ENCODE peak calls at places on chromosomes 1 and 21, in ten cellular contexts. U, J, H, L, N, P, D, Z, G and W are unnamed samples.

GRCh38 chr1:111734426-111734825 is 4.8 kb downstream of the INKA2 start:
- DNase-seq in J (no peak), H (no peak), N (no peak), U (no peak), L (no peak), Z (no peak), D (no peak), P (no peak), G (no peak), W (no peak)

GRCh38 chr1:41371630-41372599 is 10.7 kb downstream of the FOXO6 start:
- DNase-seq in P (no peak), N (no peak), D (no peak), L (no peak), U (no peak), Z (no peak), J (peak), G (peak), H (no peak), W (no peak)

GRCh38 chr1:61125895-61126294 is 43.5 kb downstream of the NFIA start:
- DNase-seq in N (no peak), P (no peak), G (no peak), L (no peak), J (no peak), U (no peak), H (no peak), Z (no peak), D (no peak), W (no peak)

GRCh38 chr1:226349801-226350503 is 41.0 kb upstream of the LIN9 start:
- DNase-seq in N (no peak), D (no peak), P (no peak), L (no peak), H (no peak), Z (no peak), U (no peak), J (no peak), G (no peak), W (no peak)

GRCh38 chr1:246705368-246705767 is 18.8 kb upstream of the SCCPDH start:
- DNase-seq in N (no peak), G (no peak), Z (peak), D (no peak), H (no peak), P (peak), J (peak), U (peak), L (no peak), W (peak)

GRCh38 chr1:204180133-204180532 is 14.0 kb upstream of the REN start:
- DNase-seq in Z (no peak), P (no peak), H (no peak), D (no peak), N (no peak), L (no peak), J (no peak), G (no peak), U (no peak), W (no peak)

GRCh38 chr1:24724345-24725208 is 20.7 kb upstream of the CLIC4 start:
- DNase-seq in Z (peak), J (no peak), H (no peak), P (no peak), G (peak), U (peak), N (no peak), D (no peak), L (no peak), W (peak)

GRCh38 chr21:25742900-25743299 is 8.1 kb downstream of the GABPA start:
- DNase-seq in L (no peak), N (no peak), G (no peak), P (no peak), U (no peak), Z (no peak), H (no peak), J (no peak), D (no peak), W (no peak)

GRCh38 chr1:41666991-41667631 is 182.6 kb upstream of the EDN2 start:
- DNase-seq in Z (no peak), L (peak), D (no peak), J (no peak), N (no peak), H (peak), P (no peak), G (no peak), U (no peak), W (no peak)

GRCh38 chr1:30807318-30808066 is 49.9 kb upstream of the LAPTM5 start:
- DNase-seq in J (no peak), L (no peak), P (no peak), N (peak), D (no peak), G (peak), H (no peak), Z (no peak), U (peak), W (peak)

GRCh38 chr1:229710746-229711145 is 84.7 kb downstream of the URB2 start:
- DNase-seq in H (no peak), P (no peak), G (no peak), N (no peak), Z (peak), D (no peak), J (no peak), U (peak), L (no peak), W (peak)

GRCh38 chr1:232966663-232967062 is 16.3 kb downstream of the NTPCR start:
- DNase-seq in L (peak), P (no peak), J (no peak), D (no peak), N (no peak), H (no peak), Z (no peak), U (no peak), G (no peak), W (no peak)

GRCh38 chr1:26360051-26360806 is 6.3 kb upstream of the CRYBG2 start:
- DNase-seq in H (no peak), L (peak), G (no peak), N (no peak), D (no peak), Z (no peak), U (no peak), P (no peak), J (no peak), W (no peak)

GRCh38 chr21:39452207-39452964 is 616 bp downstream of the SH3BGR start:
- DNase-seq in N (no peak), G (no peak), U (peak), Z (peak), P (peak), H (no peak), D (no peak), J (no peak), L (no peak), W (peak)

GRCh38 chr1:204711947-204712701 is 26.6 kb upstream of the LRRN2 start:
- DNase-seq in D (no peak), J (no peak), H (no peak), L (peak), U (no peak), G (peak), Z (no peak), P (no peak), N (no peak), W (no peak)

GRCh38 chr21:44846485-44847260 is 26.8 kb downstream of the PTTG1IP start:
- DNase-seq in P (no peak), L (peak), U (peak), D (no peak), J (no peak), H (no peak), Z (no peak), G (no peak), N (peak), W (peak)

GRCh38 chr1:30466610-30467009 is 256.8 kb downstream of the MATN1 start:
- DNase-seq in P (no peak), G (no peak), N (no peak), J (no peak), U (no peak), Z (no peak), L (no peak), D (no peak), H (no peak), W (no peak)

GRCh38 chr21:35254752-35255138 is 205.6 kb upstream of the RUNX1 start:
- DNase-seq in P (no peak), G (no peak), H (no peak), J (no peak), N (no peak), U (no peak), Z (no peak), D (no peak), L (no peak), W (no peak)

GRCh38 chr1:6602669-6603423 is at the start of gene KLHL21:
- DNase-seq in P (peak), Z (peak), D (peak), J (peak), L (peak), H (peak), U (peak), G (peak), N (peak), W (peak)

GRCh38 chr1:48182441-48182840 is 40.1 kb upstream of the SLC5A9 start:
- DNase-seq in P (no peak), N (no peak), H (no peak), G (no peak), J (no peak), D (no peak), Z (no peak), U (no peak), L (no peak), W (no peak)

GRCh38 chr1:192491804-192492554 is 83.6 kb upstream of the RGS1 start:
- DNase-seq in N (no peak), L (no peak), H (no peak), U (peak), P (no peak), G (no peak), D (no peak), Z (peak), J (no peak), W (no peak)

GRCh38 chr21:40245021-40245420 is 377.8 kb downstream of the PCP4 start:
- DNase-seq in L (no peak), H (no peak), N (no peak), P (no peak), G (no peak), J (no peak), U (no peak), Z (no peak), D (no peak), W (no peak)

GRCh38 chr21:33443174-33443573 is 36.6 kb downstream of the TMEM50B start:
- DNase-seq in G (no peak), H (no peak), Z (no peak), L (no peak), U (no peak), N (no peak), P (no peak), D (no peak), J (no peak), W (no peak)

GRCh38 chr1:214447557-214447871 is 103.9 kb downstream of the PTPN14 start:
- DNase-seq in Z (no peak), L (no peak), J (no peak), G (no peak), D (no peak), H (no peak), U (no peak), N (no peak), P (no peak), W (peak)

GRCh38 chr1:8198522-8198921 is 119.4 kb upstream of the SLC45A1 start:
- DNase-seq in P (no peak), U (no peak), Z (no peak), G (no peak), D (no peak), J (no peak), H (no peak), L (no peak), N (no peak), W (no peak)

GRCh38 chr1:8201331-8201861 is 116.5 kb upstream of the SLC45A1 start:
- DNase-seq in N (no peak), U (peak), G (no peak), P (no peak), H (no peak), L (no peak), D (no peak), J (no peak), Z (no peak), W (no peak)

GRCh38 chr1:8202182-8202905 is 115.6 kb upstream of the SLC45A1 start:
- DNase-seq in L (peak), H (no peak), J (no peak), G (peak), U (peak), Z (peak), D (no peak), N (peak), P (peak), W (peak)

GRCh38 chr1:8203056-8203455 is 114.9 kb upstream of the SLC45A1 start:
- DNase-seq in H (no peak), U (no peak), D (no peak), Z (no peak), G (no peak), J (no peak), N (no peak), L (no peak), P (no peak), W (no peak)

DNA sequence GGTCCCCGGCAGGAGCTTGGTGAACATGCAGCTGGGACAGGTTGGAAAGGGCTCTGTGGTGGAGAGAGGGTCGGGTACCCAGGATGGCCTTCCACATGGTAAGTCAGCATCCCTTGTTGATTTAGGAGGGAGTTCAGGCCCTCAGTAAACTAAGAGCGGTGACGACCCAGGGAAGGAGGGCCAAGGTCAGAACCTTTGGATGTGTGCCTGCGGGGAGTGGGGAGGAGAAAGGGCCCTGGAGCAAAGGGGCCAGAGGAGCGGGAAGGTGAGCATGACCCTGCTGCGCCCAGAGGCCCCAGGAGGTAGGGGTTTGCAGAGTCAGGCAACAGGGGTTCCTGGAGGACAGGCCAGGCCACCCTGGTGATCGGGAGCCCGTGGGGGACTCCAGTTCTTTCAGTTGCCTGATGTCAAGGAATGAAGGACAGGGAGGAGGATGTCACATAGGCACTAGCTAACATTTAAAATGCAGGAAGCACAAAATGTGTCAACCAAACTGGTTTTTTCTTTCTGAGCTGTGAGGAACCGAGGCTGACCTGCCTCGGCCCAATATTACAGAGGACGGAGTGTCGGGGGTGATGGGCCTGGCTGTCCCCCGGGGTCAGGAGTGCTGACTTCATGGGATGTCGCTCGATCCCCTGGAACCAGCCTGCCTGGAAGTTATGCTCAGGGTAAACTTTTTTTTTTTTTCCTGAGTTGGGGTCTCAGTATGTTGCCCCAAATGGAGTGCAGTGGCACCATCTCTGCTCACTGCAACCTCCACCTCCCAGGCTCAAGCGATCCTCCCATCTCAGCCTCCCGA is 117.4 kb upstream of the SLC45A1 start:
- DNase-seq in H (no peak), Z (no peak), J (no peak), G (no peak), D (no peak), U (no peak), N (no peak), L (no peak), P (no peak), W (no peak)
- H3K4me3 ChIP-seq in H (no peak), Z (no peak), J (no peak), G (no peak), D (no peak), U (no peak), N (no peak), L (no peak), P (no peak), W (no peak)

DNA sequence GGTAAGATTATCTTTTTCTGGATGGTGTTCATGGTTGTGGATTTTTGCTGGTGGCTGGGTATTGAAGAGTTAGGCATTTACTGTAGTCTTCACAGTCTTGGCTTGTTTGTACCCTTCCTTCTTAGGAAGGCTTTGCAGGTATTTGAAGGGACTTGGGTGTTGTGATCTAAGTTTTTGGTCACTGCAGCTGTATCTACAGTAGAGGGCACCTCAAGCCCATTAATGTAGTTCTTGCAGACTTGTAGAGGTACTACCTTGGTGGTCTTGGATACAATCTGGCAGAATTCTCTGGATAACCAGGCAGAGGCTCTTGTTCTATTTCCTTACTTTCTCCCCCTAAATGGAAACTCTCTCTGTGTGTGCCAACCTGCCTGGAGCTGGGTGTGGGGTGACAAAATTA is 155.8 kb upstream of the BRINP3 start:
- DNase-seq in U (peak), L (no peak), G (no peak), J (no peak), D (no peak), H (no peak), P (no peak), Z (no peak), N (no peak), W (no peak)
- TF ChIP-seq CTCF in U (no peak), L (no peak), G (no peak), J (no peak), D (no peak), H (no peak), P (no peak), Z (no peak), N (no peak), W (no peak)

GRCh38 chr1:22001409-22001808 is at the start of gene CELA3A:
- DNase-seq in Z (no peak), J (no peak), P (no peak), H (no peak), U (no peak), D (no peak), G (no peak), N (no peak), L (no peak), W (no peak)
- H3K4me3 ChIP-seq in Z (no peak), J (no peak), P (no peak), H (no peak), U (no peak), D (no peak), G (no peak), N (no peak), L (no peak), W (no peak)

GRCh38 chr1:109543988-109544735 is 4.3 kb upstream of the GNAI3 start:
- DNase-seq in L (no peak), G (no peak), N (no peak), P (no peak), D (no peak), H (no peak), U (no peak), Z (no peak), J (no peak), W (no peak)

GRCh38 chr1:109547412-109548320 is 749 bp upstream of the GNAI3 start:
- DNase-seq in L (peak), D (no peak), G (no peak), H (peak), J (no peak), Z (no peak), P (no peak), U (peak), N (no peak), W (peak)

GRCh38 chr1:109543283-109543987 is 3.8 kb downstream of the GPR61 start:
- DNase-seq in G (no peak), P (no peak), N (no peak), Z (no peak), U (no peak), D (no peak), H (no peak), L (no peak), J (no peak), W (no peak)

GRCh38 chr1:109548321-109549267 is at the start of gene GNAI3:
- DNase-seq in H (peak), L (peak), Z (peak), D (peak), U (peak), G (peak), N (peak), P (peak), J (peak), W (peak)

DNA sequence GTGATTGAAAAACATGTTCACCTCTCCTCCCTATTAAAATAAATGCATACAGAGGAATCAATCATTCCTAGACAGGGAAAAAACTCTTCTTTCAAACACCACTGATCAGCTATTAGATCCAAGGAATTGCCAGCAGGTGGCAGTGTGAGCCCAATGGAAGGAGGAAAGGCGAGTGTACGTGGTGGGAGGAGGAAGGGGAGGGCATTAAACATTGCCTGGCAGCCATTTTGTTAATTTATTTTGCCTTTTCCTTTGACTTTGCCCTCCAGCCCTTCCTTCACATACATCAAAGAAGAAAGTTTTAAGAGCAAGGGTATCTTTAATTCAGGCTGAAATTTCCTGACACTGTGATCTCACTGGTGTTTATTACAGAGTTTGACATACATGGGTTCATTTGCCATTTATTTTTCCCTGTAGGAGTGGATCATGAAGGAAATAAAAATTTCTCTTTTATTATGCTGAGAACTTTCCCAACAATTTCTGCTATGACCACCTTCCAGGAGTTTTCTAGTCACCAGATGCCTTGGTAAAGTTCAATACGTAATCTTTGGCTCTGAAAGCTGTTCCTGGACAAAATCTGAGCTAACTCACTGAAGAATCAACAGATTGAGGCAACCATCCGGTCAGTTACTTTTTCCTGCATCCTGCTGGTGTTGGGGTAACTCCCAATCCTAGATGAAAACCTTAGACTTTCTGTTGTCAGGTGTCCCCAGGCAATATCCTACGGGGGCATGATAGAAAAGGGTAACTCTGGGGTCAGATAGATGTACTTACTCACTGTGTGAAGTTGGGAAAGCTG is 1.9 kb upstream of the GNAI3 start:
- DNase-seq in Z (peak), J (peak), H (peak), G (peak), P (no peak), L (peak), D (peak), U (peak), N (peak), W (peak)
- TF ChIP-seq CTCF in Z (peak), J (peak), H (peak), G (peak), P (peak), L (peak), D (peak), U (peak), N (peak), W (peak)

GRCh38 chr1:177172866-177173265 is 2.1 kb downstream of the BRINP2 start:
- DNase-seq in L (no peak), Z (no peak), J (no peak), N (no peak), H (no peak), D (no peak), G (no peak), P (no peak), U (no peak), W (no peak)
- H3K4me3 ChIP-seq in L (no peak), Z (no peak), J (no peak), N (peak), H (no peak), D (no peak), G (no peak), P (no peak), U (no peak), W (no peak)

GRCh38 chr1:223345720-223346119 is 18.3 kb downstream of the SUSD4 start:
- DNase-seq in N (no peak), U (no peak), H (no peak), L (no peak), Z (no peak), G (no peak), J (no peak), D (no peak), P (no peak), W (no peak)
- TF ChIP-seq CTCF in N (no peak), U (no peak), H (no peak), L (no peak), Z (no peak), G (no peak), J (no peak), D (no peak), P (no peak), W (no peak)